ENCODE peak calls at places on chromosomes 2 and 18, in five cellular contexts. E, R, O, N and K are unnamed samples.
A peak's percentile ranks its signal among the peaks of the same experiment; 100 is the strongest.

GRCh38 chr2:69177063-69177771 is 164.2 kb downstream of the ANTXR1 start:
- DNase-seq in E (peak; percentile 89), R (peak; percentile 94), O (no peak), N (peak; percentile 50), K (peak; percentile 48)

GRCh38 chr18:59419386-59419785 is 60.3 kb upstream of the LMAN1 start:
- DNase-seq in E (no peak), R (no peak), O (no peak), N (no peak), K (no peak)

GRCh38 chr2:174577967-174578589 is 19.5 kb downstream of the WIPF1 start:
- DNase-seq in E (peak; percentile 27), R (no peak), O (no peak), N (peak; percentile 24), K (no peak)

GRCh38 chr2:47799210-47799609 is 16.3 kb downstream of the MSH6 start:
- DNase-seq in E (no peak), R (no peak), O (no peak), N (no peak), K (no peak)

GRCh38 chr2:235358981-235359471 is 134.8 kb upstream of the AGAP1 start:
- DNase-seq in E (no peak), R (no peak), O (peak; percentile 35), N (no peak), K (no peak)

GRCh38 chr18:8389391-8390340 is 219.6 kb upstream of the RAB12 start:
- DNase-seq in E (peak; percentile 76), R (peak; percentile 6), O (peak; percentile 72), N (no peak), K (peak; percentile 73)

GRCh38 chr2:232139171-232139594 is 177.7 kb downstream of the DIS3L2 start:
- DNase-seq in E (no peak), R (no peak), O (no peak), N (no peak), K (no peak)

GRCh38 chr18:26468931-26469340 is 79.4 kb downstream of the KCTD1 start:
- DNase-seq in E (peak; percentile 42), R (no peak), O (no peak), N (no peak), K (peak; percentile 62)

GRCh38 chr2:58447586-58447985 is 206.5 kb upstream of the FANCL start:
- DNase-seq in E (no peak), R (no peak), O (no peak), N (no peak), K (no peak)

GRCh38 chr18:41939326-41939725 is 15.7 kb upstream of the PIK3C3 start:
- DNase-seq in E (no peak), R (no peak), O (no peak), N (no peak), K (no peak)

GRCh38 chr2:101018934-101019333 is 16.8 kb downstream of the RPL31 start:
- DNase-seq in E (no peak), R (no peak), O (no peak), N (no peak), K (no peak)

GRCh38 chr2:85389139-85389538 is 21.0 kb downstream of the CAPG start:
- DNase-seq in E (no peak), R (no peak), O (no peak), N (no peak), K (no peak)

GRCh38 chr2:101833890-101834523 is 136.5 kb downstream of the MAP4K4 start:
- DNase-seq in E (no peak), R (no peak), O (no peak), N (no peak), K (no peak)

GRCh38 chr18:13437801-13438506 is 219.4 kb downstream of the LDLRAD4 start:
- DNase-seq in E (no peak), R (no peak), O (no peak), N (no peak), K (no peak)